ENCODE peak calls at places on chromosomes 2 and 18, in ten cellular contexts. H, K, J, C, S, U, O, Y, I and D are unnamed samples.

GRCh38 chr2:179377296-179377695 is 112.7 kb upstream of the SESTD1 start:
- DNase-seq in H (peak), K (no peak), J (no peak), C (no peak), S (no peak), U (no peak), O (no peak), Y (no peak), I (no peak), D (no peak)

GRCh38 chr2:182228741-182229140 is 198.1 kb downstream of the PDE1A start:
- DNase-seq in H (peak), K (no peak), J (no peak), C (no peak), S (no peak), U (no peak), O (no peak), Y (no peak), I (no peak), D (peak)

GRCh38 chr2:165406053-165406628 is 63.4 kb upstream of the CSRNP3 start:
- DNase-seq in H (peak), K (no peak), J (no peak), C (no peak), S (no peak), U (no peak), O (peak), Y (no peak), I (peak), D (no peak)

GRCh38 chr2:242058116-242058680 is 188.7 kb downstream of the RTP5 start:
- DNase-seq in H (no peak), K (no peak), J (no peak), C (no peak), S (no peak), U (no peak), O (no peak), Y (no peak), I (no peak), D (no peak)

GRCh38 chr2:238596571-238597551 is 170.1 kb downstream of the ASB1 start:
- DNase-seq in H (peak), K (peak), J (no peak), C (no peak), S (no peak), U (peak), O (no peak), Y (no peak), I (no peak), D (peak)

GRCh38 chr2:129575880-129576279 is 403.6 kb upstream of the RAB6C start:
- DNase-seq in H (no peak), K (no peak), J (no peak), C (no peak), S (no peak), U (no peak), O (no peak), Y (no peak), I (no peak), D (no peak)

GRCh38 chr2:60316381-60317028 is 236.9 kb downstream of the BCL11A start:
- DNase-seq in H (no peak), K (no peak), J (no peak), C (no peak), S (no peak), U (no peak), O (no peak), Y (no peak), I (no peak), D (no peak)

GRCh38 chr2:150129921-150130320 is 357.5 kb downstream of the RND3 start:
- DNase-seq in H (no peak), K (no peak), J (no peak), C (no peak), S (no peak), U (no peak), O (no peak), Y (no peak), I (no peak), D (no peak)

GRCh38 chr18:58093311-58093790 is 49.3 kb downstream of the NEDD4L start:
- DNase-seq in H (no peak), K (no peak), J (no peak), C (no peak), S (no peak), U (no peak), O (no peak), Y (no peak), I (no peak), D (no peak)

GRCh38 chr2:150120271-150120950 is 367.1 kb downstream of the RND3 start:
- DNase-seq in H (no peak), K (no peak), J (no peak), C (no peak), S (no peak), U (no peak), O (no peak), Y (no peak), I (no peak), D (no peak)

GRCh38 chr2:230411484-230412368 is 4.3 kb upstream of the SP100 start:
- DNase-seq in H (peak), K (peak), J (peak), C (peak), S (peak), U (peak), O (peak), Y (peak), I (peak), D (peak)

GRCh38 chr18:64807560-64807959 is 658.7 kb upstream of the LINC00305 start:
- DNase-seq in H (no peak), K (no peak), J (no peak), C (no peak), S (no peak), U (no peak), O (no peak), Y (no peak), I (no peak), D (no peak)

GRCh38 chr2:233117351-233117750 is 57.2 kb downstream of the INPP5D start:
- DNase-seq in H (no peak), K (no peak), J (no peak), C (no peak), S (no peak), U (no peak), O (no peak), Y (no peak), I (no peak), D (no peak)

GRCh38 chr18:47175283-47175894 is 775 bp downstream of the IER3IP1 start:
- DNase-seq in H (peak), K (peak), J (no peak), C (peak), S (no peak), U (no peak), O (no peak), Y (no peak), I (no peak), D (peak)

GRCh38 chr2:222753251-222753824 is 81.9 kb downstream of the MOGAT1 start:
- DNase-seq in H (peak), K (peak), J (no peak), C (no peak), S (no peak), U (peak), O (no peak), Y (peak), I (peak), D (no peak)

GRCh38 chr18:69787825-69788547 is 159.7 kb downstream of the CD226 start:
- DNase-seq in H (peak), K (no peak), J (no peak), C (no peak), S (no peak), U (no peak), O (no peak), Y (no peak), I (peak), D (peak)

GRCh38 chr2:34102359-34102758 is 503.3 kb upstream of the FAM98A start:
- DNase-seq in H (peak), K (no peak), J (no peak), C (no peak), S (no peak), U (no peak), O (no peak), Y (no peak), I (no peak), D (no peak)

GRCh38 chr2:174623690-174624089 is 26.1 kb upstream of the WIPF1 start:
- DNase-seq in H (no peak), K (no peak), J (no peak), C (no peak), S (no peak), U (no peak), O (no peak), Y (no peak), I (no peak), D (no peak)